ENCODE peak calls at places on chromosomes 11 and 22, in six cellular contexts. One of them, this sample, is unnamed.

GRCh38 chr11:2699185-2699530 is 636 bp downstream of the KCNQ1OT1 start:
- DNase-seq in GM12891: no peak
- DNase-seq in K562: no peak
- DNase-seq in HepG2: no peak
- DNase-seq in H1: no peak
- DNase-seq in GM12878: no peak
- DNase-seq in this sample: no peak

GRCh38 chr22:47351836-47352579 is 589.6 kb downstream of the TBC1D22A start:
- DNase-seq in GM12891: no peak
- DNase-seq in K562: no peak
- DNase-seq in HepG2: no peak
- DNase-seq in H1: no peak
- DNase-seq in GM12878: no peak
- DNase-seq in this sample: no peak

GRCh38 chr11:57801185-57801490 is 39.5 kb downstream of the CTNND1 start:
- DNase-seq in GM12891: no peak
- DNase-seq in K562: no peak
- DNase-seq in HepG2: no peak
- DNase-seq in H1: no peak
- DNase-seq in GM12878: no peak
- DNase-seq in this sample: no peak

GRCh38 chr11:19938051-19938856 is 222.0 kb downstream of the DBX1 start:
- DNase-seq in GM12891: peak; percentile 37
- DNase-seq in K562: peak; percentile 83
- DNase-seq in HepG2: peak; percentile 40
- DNase-seq in H1: peak; percentile 79
- DNase-seq in GM12878: no peak
- DNase-seq in this sample: peak; percentile 35

GRCh38 chr11:60840711-60841430 is 1.0 kb upstream of the CCDC86 start:
- DNase-seq in GM12891: no peak
- DNase-seq in K562: no peak
- DNase-seq in HepG2: no peak
- DNase-seq in H1: no peak
- DNase-seq in GM12878: no peak
- DNase-seq in this sample: no peak

GRCh38 chr11:17610402-17610894 is 63.4 kb downstream of the OTOG start:
- DNase-seq in GM12891: no peak
- DNase-seq in K562: no peak
- DNase-seq in HepG2: no peak
- DNase-seq in H1: no peak
- DNase-seq in GM12878: no peak
- DNase-seq in this sample: no peak

GRCh38 chr11:105156231-105156630 is 16.7 kb upstream of the CARD18 start:
- DNase-seq in GM12891: no peak
- DNase-seq in K562: no peak
- DNase-seq in HepG2: peak; percentile 28
- DNase-seq in H1: no peak
- DNase-seq in GM12878: no peak
- DNase-seq in this sample: no peak

GRCh38 chr11:43282607-43283440 is 29.0 kb upstream of the API5 start:
- DNase-seq in GM12891: peak; percentile 21
- DNase-seq in K562: peak; percentile 67
- DNase-seq in HepG2: peak; percentile 9
- DNase-seq in H1: peak; percentile 76
- DNase-seq in GM12878: no peak
- DNase-seq in this sample: peak; percentile 22

GRCh38 chr11:102157219-102157618 is 47.0 kb downstream of the YAP1 start:
- DNase-seq in GM12891: no peak
- DNase-seq in K562: no peak
- DNase-seq in HepG2: peak; percentile 81
- DNase-seq in H1: no peak
- DNase-seq in GM12878: no peak
- DNase-seq in this sample: no peak

GRCh38 chr11:45252134-45252856 is 33.8 kb downstream of the SYT13 start:
- DNase-seq in GM12891: peak; percentile 45
- DNase-seq in K562: peak; percentile 79
- DNase-seq in HepG2: peak; percentile 35
- DNase-seq in H1: peak; percentile 96
- DNase-seq in GM12878: no peak
- DNase-seq in this sample: peak; percentile 57

GRCh38 chr11:47980093-47980906 is at the start of gene PTPRJ:
- DNase-seq in GM12891: peak; percentile 70
- DNase-seq in K562: peak; percentile 89
- DNase-seq in HepG2: no peak
- DNase-seq in H1: peak; percentile 74
- DNase-seq in GM12878: no peak
- DNase-seq in this sample: peak; percentile 75

GRCh38 chr11:85348945-85349344 is 278.2 kb downstream of the DLG2 start:
- DNase-seq in GM12891: no peak
- DNase-seq in K562: no peak
- DNase-seq in HepG2: no peak
- DNase-seq in H1: no peak
- DNase-seq in GM12878: no peak
- DNase-seq in this sample: no peak

GRCh38 chr22:50443801-50444625 is 30.8 kb downstream of the SBF1 start:
- DNase-seq in GM12891: no peak
- DNase-seq in K562: no peak
- DNase-seq in HepG2: no peak
- DNase-seq in H1: no peak
- DNase-seq in GM12878: no peak
- DNase-seq in this sample: no peak

GRCh38 chr22:46942816-46943783 is 180.7 kb downstream of the TBC1D22A start:
- DNase-seq in GM12891: no peak
- DNase-seq in K562: no peak
- DNase-seq in HepG2: no peak
- DNase-seq in H1: peak; percentile 27
- DNase-seq in GM12878: no peak
- DNase-seq in this sample: no peak

GRCh38 chr22:50009251-50009650 is 3.3 kb downstream of the IL17REL start:
- DNase-seq in GM12891: no peak
- DNase-seq in K562: no peak
- DNase-seq in HepG2: no peak
- DNase-seq in H1: peak; percentile 46
- DNase-seq in GM12878: no peak
- DNase-seq in this sample: no peak

GRCh38 chr11:369336-370018 is at the start of gene B4GALNT4:
- DNase-seq in GM12891: peak; percentile 53
- DNase-seq in K562: peak; percentile 96
- DNase-seq in HepG2: no peak
- DNase-seq in H1: no peak
- DNase-seq in GM12878: no peak
- DNase-seq in this sample: no peak

GRCh38 chr22:32518848-32519247 is 44.2 kb downstream of the FBXO7 start:
- DNase-seq in GM12891: no peak
- DNase-seq in K562: peak; percentile 25
- DNase-seq in HepG2: no peak
- DNase-seq in H1: no peak
- DNase-seq in GM12878: no peak
- DNase-seq in this sample: no peak

GRCh38 chr11:1439341-1439740 is 47.2 kb downstream of the MOB2 start:
- DNase-seq in GM12891: no peak
- DNase-seq in K562: no peak
- DNase-seq in HepG2: no peak
- DNase-seq in H1: no peak
- DNase-seq in GM12878: no peak
- DNase-seq in this sample: no peak

GRCh38 chr11:61543606-61544306 is 35.2 kb downstream of the LRRC10B start:
- DNase-seq in GM12891: no peak
- DNase-seq in K562: no peak
- DNase-seq in HepG2: peak; percentile 30
- DNase-seq in H1: no peak
- DNase-seq in GM12878: no peak
- DNase-seq in this sample: no peak

GRCh38 chr11:70796601-70797000 is 398.3 kb downstream of the CTTN start:
- DNase-seq in GM12891: no peak
- DNase-seq in K562: peak; percentile 25
- DNase-seq in HepG2: no peak
- DNase-seq in H1: peak; percentile 53
- DNase-seq in GM12878: no peak
- DNase-seq in this sample: no peak

GRCh38 chr11:20243974-20244373 is 83.7 kb upstream of the DBX1 start:
- DNase-seq in GM12891: no peak
- DNase-seq in K562: no peak
- DNase-seq in HepG2: no peak
- DNase-seq in H1: no peak
- DNase-seq in GM12878: no peak
- DNase-seq in this sample: no peak

GRCh38 chr11:108997826-108998225 is 333.0 kb downstream of the DDX10 start:
- DNase-seq in GM12891: no peak
- DNase-seq in K562: no peak
- DNase-seq in HepG2: no peak
- DNase-seq in H1: no peak
- DNase-seq in GM12878: no peak
- DNase-seq in this sample: no peak

GRCh38 chr11:133163463-133164419 is 368.6 kb downstream of the OPCML start:
- DNase-seq in GM12891: peak; percentile 37
- DNase-seq in K562: peak; percentile 21
- DNase-seq in HepG2: peak; percentile 51
- DNase-seq in H1: no peak
- DNase-seq in GM12878: peak; percentile 8
- DNase-seq in this sample: no peak

GRCh38 chr11:61343792-61344745 is 11.0 kb downstream of the TKFC start:
- DNase-seq in GM12891: no peak
- DNase-seq in K562: no peak
- DNase-seq in HepG2: no peak
- DNase-seq in H1: no peak
- DNase-seq in GM12878: no peak
- DNase-seq in this sample: no peak

GRCh38 chr11:12273618-12273995 is 103.8 kb upstream of the PARVA start:
- DNase-seq in GM12891: no peak
- DNase-seq in K562: no peak
- DNase-seq in HepG2: no peak
- DNase-seq in H1: no peak
- DNase-seq in GM12878: no peak
- DNase-seq in this sample: no peak
- TF ChIP-seq TAF1 in GM12891: no peak
- TF ChIP-seq TAF1 in K562: no peak
- TF ChIP-seq TAF1 in HepG2: no peak
- TF ChIP-seq TAF1 in H1: no peak
- TF ChIP-seq TAF1 in GM12878: no peak
- TF ChIP-seq TAF1 in this sample: no peak

GRCh38 chr11:13429836-13430235 is 33.2 kb downstream of the BTBD10 start:
- DNase-seq in GM12891: no peak
- DNase-seq in K562: no peak
- DNase-seq in HepG2: no peak
- DNase-seq in H1: no peak
- DNase-seq in GM12878: no peak
- DNase-seq in this sample: no peak

GRCh38 chr11:13433437-13433836 is 29.6 kb downstream of the BTBD10 start:
- DNase-seq in GM12891: no peak
- DNase-seq in K562: no peak
- DNase-seq in HepG2: no peak
- DNase-seq in H1: no peak
- DNase-seq in GM12878: no peak
- DNase-seq in this sample: no peak

GRCh38 chr11:13429288-13429687 is 33.7 kb downstream of the BTBD10 start:
- DNase-seq in GM12891: no peak
- DNase-seq in K562: no peak
- DNase-seq in HepG2: no peak
- DNase-seq in H1: no peak
- DNase-seq in GM12878: no peak
- DNase-seq in this sample: no peak

GRCh38 chr11:13440100-13440855 is 22.7 kb downstream of the BTBD10 start:
- DNase-seq in GM12891: no peak
- DNase-seq in K562: no peak
- DNase-seq in HepG2: no peak
- DNase-seq in H1: no peak
- DNase-seq in GM12878: no peak
- DNase-seq in this sample: no peak

GRCh38 chr11:13434247-13435205 is 28.5 kb downstream of the BTBD10 start:
- DNase-seq in GM12891: no peak
- DNase-seq in K562: no peak
- DNase-seq in HepG2: no peak
- DNase-seq in H1: no peak
- DNase-seq in GM12878: no peak
- DNase-seq in this sample: no peak
- TF ChIP-seq POLR2A in GM12891: no peak
- TF ChIP-seq POLR2A in K562: no peak
- TF ChIP-seq POLR2A in HepG2: no peak
- TF ChIP-seq POLR2A in H1: no peak
- TF ChIP-seq POLR2A in GM12878: no peak
- TF ChIP-seq POLR2A in this sample: no peak

DNA sequence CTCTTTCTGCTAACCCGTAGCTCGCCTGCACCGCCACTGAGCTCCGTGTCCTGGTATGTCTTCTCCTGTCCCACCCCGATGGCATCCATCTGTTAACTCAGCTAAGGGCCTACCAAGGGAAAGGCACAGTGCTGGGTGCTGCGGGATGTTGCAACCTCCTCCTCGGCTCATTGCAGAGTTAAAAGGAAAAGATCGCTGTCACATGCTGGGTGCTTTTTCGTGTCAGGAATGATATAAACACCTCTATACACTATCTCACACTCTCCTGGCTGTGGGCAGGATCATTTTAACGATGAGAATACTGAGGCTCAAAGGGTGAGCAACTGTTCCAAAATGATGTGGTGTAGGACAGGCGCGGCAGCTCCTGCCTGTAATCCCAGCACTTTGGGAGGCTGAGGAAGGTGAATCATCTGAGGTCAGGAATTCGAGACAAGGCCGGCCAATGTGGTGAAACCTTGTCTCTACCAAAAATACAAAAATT is 10.1 kb downstream of the TXN2 start:
- DNase-seq in GM12891: no peak
- DNase-seq in K562: no peak
- DNase-seq in HepG2: no peak
- DNase-seq in H1: no peak
- DNase-seq in GM12878: no peak
- DNase-seq in this sample: no peak
- TF ChIP-seq POLR2AphosphoS5 in GM12891: no peak
- TF ChIP-seq POLR2AphosphoS5 in K562: no peak
- TF ChIP-seq POLR2AphosphoS5 in HepG2: no peak
- TF ChIP-seq POLR2AphosphoS5 in H1: no peak
- TF ChIP-seq POLR2AphosphoS5 in GM12878: no peak
- TF ChIP-seq POLR2AphosphoS5 in this sample: no peak

DNA sequence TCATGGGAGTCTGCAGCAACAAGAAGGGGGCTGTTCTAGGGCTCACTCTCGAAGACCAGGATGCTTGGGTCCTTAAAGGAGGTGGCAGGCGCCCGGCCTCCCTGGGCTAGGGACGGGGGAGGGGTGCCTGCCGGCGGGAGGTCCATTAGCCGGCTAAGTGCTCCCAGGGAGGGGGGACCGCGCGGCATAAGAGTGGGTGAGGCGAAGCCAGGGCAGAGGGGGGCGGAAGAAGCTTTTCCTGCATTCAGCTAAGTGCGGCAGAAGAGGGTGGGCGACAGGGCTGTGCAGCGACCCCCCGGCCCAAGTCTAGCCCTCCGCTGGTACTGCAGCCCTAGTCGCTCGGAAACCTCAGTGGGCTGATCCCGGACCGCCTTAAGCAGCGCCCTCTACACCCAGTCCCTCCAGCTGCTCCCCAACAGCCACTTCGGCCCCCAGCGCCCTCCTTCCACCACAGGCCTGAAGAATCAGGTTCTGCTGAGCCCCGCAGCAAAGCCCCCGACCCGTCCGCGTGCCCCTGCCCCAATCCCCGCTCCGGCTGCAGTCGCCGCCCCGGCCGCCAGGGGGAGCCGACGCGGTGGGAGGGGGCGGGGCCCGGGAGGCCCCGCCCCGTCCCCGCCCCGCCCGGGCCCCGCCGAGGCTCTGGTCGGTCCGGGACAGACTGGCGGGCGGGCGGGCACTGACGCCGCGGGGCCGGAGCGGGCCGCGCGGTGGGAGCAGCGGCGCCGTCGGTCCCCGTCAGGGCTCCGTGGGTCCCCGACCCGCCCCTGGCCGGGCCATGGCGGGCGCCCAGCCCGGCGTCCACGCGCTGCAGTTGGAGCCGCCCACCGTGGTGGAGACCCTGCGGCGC is at the start of gene PLCB3:
- DNase-seq in GM12891: peak; percentile 92
- DNase-seq in K562: peak; percentile 84
- DNase-seq in HepG2: no peak
- DNase-seq in H1: peak; percentile 86
- DNase-seq in GM12878: no peak
- DNase-seq in this sample: peak; percentile 93
- TF ChIP-seq TAF1 in GM12891: no peak
- TF ChIP-seq TAF1 in K562: peak; percentile 78
- TF ChIP-seq TAF1 in HepG2: peak; percentile 24
- TF ChIP-seq TAF1 in H1: peak; percentile 63
- TF ChIP-seq TAF1 in GM12878: no peak
- TF ChIP-seq TAF1 in this sample: no peak